ENCODE peak calls at places on chromosomes 7 and 10, in four cellular contexts. One of them, this sample, is unnamed. For H3K27me3, the result is how much of the 10 kb centered on the place peaks cover.

GRCh38 chr10:5606321-5606720 is 60.1 kb downstream of the ASB13 start:
- DNase-seq in left ventricle myocardium inferior: no peak
- DNase-seq in fibroblast of lung: no peak
- DNase-seq in IMR-90: no peak
- DNase-seq in this sample: peak

GRCh38 chr10:59283456-59284082 is 78.8 kb downstream of the FAM13C start:
- DNase-seq in left ventricle myocardium inferior: no peak
- DNase-seq in fibroblast of lung: peak
- DNase-seq in IMR-90: peak
- DNase-seq in this sample: no peak

GRCh38 chr10:60352105-60352504 is 37.6 kb downstream of the ANK3 start:
- DNase-seq in fibroblast of lung: no peak
- DNase-seq in left ventricle myocardium inferior: no peak
- DNase-seq in IMR-90: no peak
- DNase-seq in this sample: no peak

GRCh38 chr10:36531621-36532020 is 593.8 kb upstream of the ANKRD30A start:
- DNase-seq in IMR-90: peak
- DNase-seq in fibroblast of lung: peak
- DNase-seq in left ventricle myocardium inferior: no peak
- DNase-seq in this sample: no peak

GRCh38 chr7:96034940-96035727 is 262.8 kb downstream of the DYNC1I1 start:
- DNase-seq in IMR-90: no peak
- DNase-seq in fibroblast of lung: no peak
- DNase-seq in left ventricle myocardium inferior: no peak
- DNase-seq in this sample: no peak

GRCh38 chr7:88151119-88151790 is 68.6 kb downstream of the SRI start:
- DNase-seq in IMR-90: no peak
- DNase-seq in fibroblast of lung: no peak
- DNase-seq in left ventricle myocardium inferior: no peak
- DNase-seq in this sample: no peak

GRCh38 chr10:45373783-45374450 is at the start of gene ALOX5:
- DNase-seq in IMR-90: no peak
- DNase-seq in fibroblast of lung: no peak
- DNase-seq in left ventricle myocardium inferior: peak
- DNase-seq in this sample: peak

GRCh38 chr10:97676770-97677581 is 10.1 kb downstream of the AVPI1 start:
- DNase-seq in left ventricle myocardium inferior: no peak
- DNase-seq in IMR-90: peak
- DNase-seq in fibroblast of lung: peak
- DNase-seq in this sample: no peak

GRCh38 chr7:139626817-139627216 is 103.3 kb downstream of the CLEC2L start:
- DNase-seq in left ventricle myocardium inferior: no peak
- DNase-seq in fibroblast of lung: no peak
- DNase-seq in IMR-90: no peak
- DNase-seq in this sample: no peak

GRCh38 chr7:110177463-110177862 is 913.5 kb upstream of the LRRN3 start:
- DNase-seq in left ventricle myocardium inferior: no peak
- DNase-seq in fibroblast of lung: no peak
- DNase-seq in IMR-90: no peak
- DNase-seq in this sample: no peak

GRCh38 chr10:62083868-62084267 is 182.4 kb downstream of the ARID5B start:
- DNase-seq in left ventricle myocardium inferior: peak
- DNase-seq in IMR-90: peak
- DNase-seq in fibroblast of lung: peak
- DNase-seq in this sample: peak

GRCh38 chr10:1240341-1240775 is 184.2 kb downstream of the WDR37 start:
- DNase-seq in left ventricle myocardium inferior: no peak
- DNase-seq in IMR-90: no peak
- DNase-seq in fibroblast of lung: no peak
- DNase-seq in this sample: no peak

GRCh38 chr7:78221961-78222751 is 423.6 kb downstream of the PHTF2 start:
- DNase-seq in fibroblast of lung: peak
- DNase-seq in IMR-90: peak
- DNase-seq in left ventricle myocardium inferior: no peak
- DNase-seq in this sample: no peak

GRCh38 chr10:103082683-103083082 is 110.4 kb downstream of the NT5C2 start:
- DNase-seq in fibroblast of lung: no peak
- DNase-seq in IMR-90: no peak
- DNase-seq in left ventricle myocardium inferior: no peak
- DNase-seq in this sample: no peak

GRCh38 chr10:86819567-86819966 is 63.1 kb downstream of the BMPR1A start:
- DNase-seq in fibroblast of lung: peak
- DNase-seq in left ventricle myocardium inferior: no peak
- DNase-seq in IMR-90: peak
- DNase-seq in this sample: no peak

GRCh38 chr10:110833941-110834621 is 37.6 kb upstream of the PDCD4 start:
- DNase-seq in fibroblast of lung: no peak
- DNase-seq in IMR-90: no peak
- DNase-seq in left ventricle myocardium inferior: no peak
- DNase-seq in this sample: no peak

GRCh38 chr10:35204650-35205319 is 78.1 kb downstream of the CREM start:
- DNase-seq in left ventricle myocardium inferior: no peak
- DNase-seq in IMR-90: no peak
- DNase-seq in fibroblast of lung: no peak
- DNase-seq in this sample: no peak

GRCh38 chr10:44911081-44911540 is at the start of gene TMEM72:
- DNase-seq in IMR-90: no peak
- DNase-seq in left ventricle myocardium inferior: no peak
- DNase-seq in fibroblast of lung: no peak
- DNase-seq in this sample: no peak

GRCh38 chr7:14691597-14692203 is 210.9 kb downstream of the DGKB start:
- DNase-seq in fibroblast of lung: peak
- DNase-seq in left ventricle myocardium inferior: peak
- DNase-seq in IMR-90: peak
- DNase-seq in this sample: peak

GRCh38 chr10:98074315-98074911 is 44.0 kb upstream of the CRTAC1 start:
- DNase-seq in left ventricle myocardium inferior: no peak
- DNase-seq in fibroblast of lung: peak
- DNase-seq in IMR-90: peak
- DNase-seq in this sample: no peak

GRCh38 chr10:98404571-98405396 is 10.2 kb downstream of the PYROXD2 start:
- DNase-seq in fibroblast of lung: peak
- DNase-seq in IMR-90: peak
- DNase-seq in left ventricle myocardium inferior: no peak
- DNase-seq in this sample: peak

GRCh38 chr7:1665721-1666250 is 4.3 kb upstream of the ELFN1 start:
- DNase-seq in IMR-90: peak
- DNase-seq in left ventricle myocardium inferior: peak
- DNase-seq in fibroblast of lung: peak
- DNase-seq in this sample: peak

GRCh38 chr7:46756256-46756655 is 825.7 kb downstream of the TNS3 start:
- DNase-seq in fibroblast of lung: no peak
- DNase-seq in left ventricle myocardium inferior: no peak
- DNase-seq in IMR-90: no peak
- DNase-seq in this sample: no peak

GRCh38 chr7:33905389-33906032 is at the start of gene BMPER:
- DNase-seq in IMR-90: peak
- DNase-seq in fibroblast of lung: peak
- DNase-seq in left ventricle myocardium inferior: peak
- DNase-seq in this sample: no peak

GRCh38 chr10:132249824-132250375 is 57.9 kb downstream of the STK32C start:
- DNase-seq in fibroblast of lung: no peak
- DNase-seq in left ventricle myocardium inferior: no peak
- DNase-seq in IMR-90: no peak
- DNase-seq in this sample: no peak

GRCh38 chr7:106610996-106611886 is 49.7 kb downstream of the CCDC71L start:
- DNase-seq in left ventricle myocardium inferior: no peak
- DNase-seq in IMR-90: peak
- DNase-seq in fibroblast of lung: peak
- DNase-seq in this sample: no peak

GRCh38 chr10:1037098-1037497 is 11.4 kb upstream of the IDI2 start:
- DNase-seq in IMR-90: no peak
- DNase-seq in left ventricle myocardium inferior: no peak
- DNase-seq in fibroblast of lung: no peak
- DNase-seq in this sample: no peak

GRCh38 chr10:32156031-32156495 is 99.8 kb upstream of the KIF5B start:
- DNase-seq in IMR-90: no peak
- DNase-seq in fibroblast of lung: no peak
- DNase-seq in left ventricle myocardium inferior: no peak
- DNase-seq in this sample: no peak

GRCh38 chr7:111005445-111005844 is 85.5 kb upstream of the LRRN3 start:
- DNase-seq in fibroblast of lung: peak
- DNase-seq in left ventricle myocardium inferior: no peak
- DNase-seq in IMR-90: no peak
- DNase-seq in this sample: no peak

GRCh38 chr10:126350216-126350992 is 37.9 kb downstream of the ADAM12 start:
- DNase-seq in IMR-90: peak
- DNase-seq in left ventricle myocardium inferior: no peak
- DNase-seq in fibroblast of lung: peak
- DNase-seq in this sample: peak

GRCh38 chr10:55746002-55746401 is 615.1 kb downstream of the ZWINT start:
- DNase-seq in fibroblast of lung: no peak
- DNase-seq in left ventricle myocardium inferior: no peak
- DNase-seq in IMR-90: no peak
- DNase-seq in this sample: no peak

GRCh38 chr10:4183761-4184261 is 398.8 kb upstream of the KLF6 start:
- DNase-seq in fibroblast of lung: peak
- DNase-seq in IMR-90: peak
- DNase-seq in left ventricle myocardium inferior: no peak
- DNase-seq in this sample: no peak

GRCh38 chr7:156166692-156167416 is 354.6 kb upstream of the SHH start:
- DNase-seq in IMR-90: no peak
- DNase-seq in left ventricle myocardium inferior: no peak
- DNase-seq in fibroblast of lung: no peak
- DNase-seq in this sample: no peak

GRCh38 chr10:24027107-24027506 is 181.8 kb upstream of the KIAA1217 start:
- DNase-seq in IMR-90: no peak
- DNase-seq in fibroblast of lung: no peak
- DNase-seq in left ventricle myocardium inferior: no peak
- DNase-seq in this sample: no peak

GRCh38 chr10:43252785-43253341 is 14.0 kb downstream of the RASGEF1A start:
- DNase-seq in fibroblast of lung: no peak
- DNase-seq in left ventricle myocardium inferior: peak
- DNase-seq in IMR-90: no peak
- DNase-seq in this sample: peak

DNA sequence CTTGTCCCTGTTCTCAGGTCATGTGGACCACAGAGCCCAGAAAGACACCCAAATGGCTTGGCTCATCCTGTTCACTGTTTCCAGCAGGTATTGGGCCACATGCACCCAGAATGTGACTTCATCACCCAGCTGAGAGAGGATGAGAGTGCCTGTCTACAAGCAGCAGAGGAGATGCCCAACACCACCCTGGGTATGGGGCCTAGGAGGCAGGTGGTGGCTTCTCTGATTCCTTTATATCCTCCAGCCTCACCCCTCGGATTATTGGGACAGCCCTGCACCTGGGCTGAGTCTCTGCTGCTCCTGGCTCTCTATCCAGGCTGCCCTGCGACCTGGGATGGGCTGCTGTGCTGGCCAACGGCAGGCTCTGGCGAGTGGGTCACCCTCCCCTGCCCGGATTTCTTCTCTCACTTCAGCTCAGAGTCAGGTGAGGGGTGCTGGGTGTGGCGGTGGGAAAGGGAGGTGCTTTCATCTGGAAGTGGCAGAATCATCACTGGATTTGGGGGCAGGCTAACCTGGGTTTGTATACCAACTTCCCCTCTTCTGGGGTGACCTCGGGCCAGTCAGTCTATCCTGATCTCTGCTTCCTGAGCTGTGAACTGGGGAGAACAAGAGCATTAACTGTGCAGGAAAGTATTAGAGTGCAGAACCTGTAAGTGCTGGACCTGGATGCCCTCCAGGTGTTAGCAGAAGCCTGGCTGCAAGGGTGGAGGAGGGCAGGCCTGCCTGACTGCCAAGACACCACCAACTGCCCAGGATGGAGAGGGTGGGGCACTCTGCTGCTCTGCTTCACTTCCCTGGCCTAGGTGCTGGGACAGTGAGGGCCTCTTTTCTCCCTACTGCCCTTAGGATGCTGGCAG is 5.2 kb downstream of the GHRHR start:
- DNase-seq in left ventricle myocardium inferior: no peak
- DNase-seq in fibroblast of lung: no peak
- DNase-seq in IMR-90: no peak
- DNase-seq in this sample: peak
- H3K27me3 ChIP-seq in left ventricle myocardium inferior: under half
- H3K27me3 ChIP-seq in fibroblast of lung: under half
- H3K27me3 ChIP-seq in IMR-90: half or more
- H3K27me3 ChIP-seq in this sample: under half

GRCh38 chr7:158110034-158110590 is 477.5 kb downstream of the PTPRN2 start:
- DNase-seq in fibroblast of lung: no peak
- DNase-seq in left ventricle myocardium inferior: no peak
- DNase-seq in IMR-90: no peak
- DNase-seq in this sample: peak
- H3K27me3 ChIP-seq in fibroblast of lung: under half
- H3K27me3 ChIP-seq in left ventricle myocardium inferior: under half
- H3K27me3 ChIP-seq in IMR-90: under half
- H3K27me3 ChIP-seq in this sample: under half

GRCh38 chr10:78155722-78156121 is 122.1 kb downstream of the RPS24 start:
- DNase-seq in fibroblast of lung: no peak
- DNase-seq in IMR-90: no peak
- DNase-seq in left ventricle myocardium inferior: no peak
- DNase-seq in this sample: no peak
- H3K27me3 ChIP-seq in fibroblast of lung: under half
- H3K27me3 ChIP-seq in IMR-90: under half
- H3K27me3 ChIP-seq in left ventricle myocardium inferior: under half
- H3K27me3 ChIP-seq in this sample: under half

GRCh38 chr7:149466364-149466763 is 5.5 kb upstream of the ZNF777 start:
- DNase-seq in left ventricle myocardium inferior: no peak
- DNase-seq in IMR-90: no peak
- DNase-seq in fibroblast of lung: no peak
- DNase-seq in this sample: no peak

GRCh38 chr7:149467321-149467859 is 6.5 kb upstream of the ZNF777 start:
- DNase-seq in fibroblast of lung: no peak
- DNase-seq in left ventricle myocardium inferior: no peak
- DNase-seq in IMR-90: no peak
- DNase-seq in this sample: no peak

GRCh38 chr7:149462101-149462520 is 1.2 kb upstream of the ZNF777 start:
- DNase-seq in left ventricle myocardium inferior: no peak
- DNase-seq in IMR-90: no peak
- DNase-seq in fibroblast of lung: no peak
- DNase-seq in this sample: no peak

GRCh38 chr7:149460493-149461330 is at the start of gene ZNF777:
- DNase-seq in fibroblast of lung: peak
- DNase-seq in IMR-90: peak
- DNase-seq in left ventricle myocardium inferior: peak
- DNase-seq in this sample: peak

DNA sequence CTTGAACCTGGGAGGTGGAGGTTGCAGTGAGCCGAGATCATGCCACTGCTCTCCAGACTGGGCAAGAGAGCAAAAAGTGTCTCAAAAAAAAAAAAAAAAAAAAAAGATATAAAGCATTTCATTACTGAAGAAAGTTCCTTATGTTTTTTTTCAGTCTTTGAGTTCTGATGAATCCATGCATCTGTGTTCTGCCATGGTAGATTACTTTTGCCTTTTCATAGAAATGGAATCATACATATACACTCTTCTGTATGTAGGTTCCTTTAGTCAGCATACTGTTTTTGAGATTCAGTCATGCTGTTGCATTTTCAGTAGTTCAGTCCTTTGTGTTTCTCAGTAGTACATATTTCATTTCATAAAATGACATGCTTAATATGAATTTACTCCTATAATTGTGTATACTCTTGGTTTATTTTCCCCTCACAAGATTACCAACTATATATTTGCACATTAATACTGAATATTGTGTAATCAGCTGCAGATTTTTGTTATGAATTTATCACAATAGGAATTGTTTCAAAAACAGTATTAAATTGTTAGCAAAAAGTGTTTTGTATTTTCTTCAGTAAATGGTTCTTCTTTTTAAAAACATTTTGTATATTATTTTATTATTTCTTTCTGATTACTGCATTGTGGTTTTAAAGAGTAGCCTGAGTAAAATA is 2.8 kb upstream of the ZNF777 start:
- DNase-seq in left ventricle myocardium inferior: no peak
- DNase-seq in fibroblast of lung: no peak
- DNase-seq in IMR-90: no peak
- DNase-seq in this sample: no peak
- H3K27me3 ChIP-seq in left ventricle myocardium inferior: under half
- H3K27me3 ChIP-seq in fibroblast of lung: under half
- H3K27me3 ChIP-seq in IMR-90: under half
- H3K27me3 ChIP-seq in this sample: under half